ENCODE peak calls at places on chromosomes 4 and X, in seven cellular contexts. S is body of pancreas, P is astrocyte of the spinal cord, B is mucosa of descending colon, D is Caco-2, G is RWPE1, K is fibroblast of lung. N is an unnamed sample.

GRCh38 chrX:19886888-19887531 is 390 bp downstream of the SH3KBP1 start:
- DNase-seq in D (peak), K (peak), P (no peak), B (peak), S (no peak), G (peak), N (peak)

GRCh38 chr4:119299221-119300071 is 22.5 kb downstream of the FABP2 start:
- DNase-seq in S (no peak), B (no peak), K (peak), P (peak), G (no peak), D (peak), N (peak)

GRCh38 chr4:161894493-161895167 is 269.2 kb downstream of the FSTL5 start:
- DNase-seq in G (peak), S (no peak), D (no peak), P (no peak), K (no peak), B (peak), N (no peak)

GRCh38 chr4:184826315-184827266 is 823 bp upstream of the ACSL1 start:
- DNase-seq in B (peak), P (no peak), K (peak), S (peak), D (no peak), G (no peak), N (peak)

GRCh38 chr4:6332042-6332668 is 62.5 kb downstream of the WFS1 start:
- DNase-seq in S (no peak), G (peak), B (no peak), K (no peak), P (no peak), D (peak), N (no peak)

GRCh38 chr4:155604718-155605601 is 61.7 kb upstream of the GUCY1A1 start:
- DNase-seq in K (peak), S (peak), D (no peak), B (no peak), G (peak), P (peak), N (no peak)

GRCh38 chrX:40012039-40012799 is 85.5 kb downstream of the BCOR start:
- DNase-seq in G (peak), S (peak), B (peak), D (peak), K (peak), P (peak), N (peak)

GRCh38 chr4:114208747-114209146 is 229.3 kb upstream of the ARSJ start:
- DNase-seq in G (no peak), B (no peak), D (no peak), P (peak), K (peak), S (no peak), N (no peak)

GRCh38 chrX:71954458-71954857 is 43.8 kb downstream of the NHSL2 start:
- DNase-seq in B (no peak), P (no peak), G (no peak), S (no peak), K (no peak), D (no peak), N (no peak)

GRCh38 chr4:18917689-18918088 is 896.1 kb upstream of the LCORL start:
- DNase-seq in B (no peak), D (no peak), G (no peak), P (peak), S (no peak), K (peak), N (no peak)
- TF ChIP-seq CTCF in B (no peak), D (no peak), G (no peak), P (no peak), S (no peak), K (no peak), N (no peak)

GRCh38 chr4:45437381-45437780 is 686.5 kb downstream of the GABRG1 start:
- DNase-seq in B (no peak), P (no peak), S (no peak), K (no peak), D (no peak), G (no peak), N (no peak)
- TF ChIP-seq CTCF in B (no peak), P (no peak), S (no peak), K (no peak), D (no peak), G (no peak), N (no peak)

DNA sequence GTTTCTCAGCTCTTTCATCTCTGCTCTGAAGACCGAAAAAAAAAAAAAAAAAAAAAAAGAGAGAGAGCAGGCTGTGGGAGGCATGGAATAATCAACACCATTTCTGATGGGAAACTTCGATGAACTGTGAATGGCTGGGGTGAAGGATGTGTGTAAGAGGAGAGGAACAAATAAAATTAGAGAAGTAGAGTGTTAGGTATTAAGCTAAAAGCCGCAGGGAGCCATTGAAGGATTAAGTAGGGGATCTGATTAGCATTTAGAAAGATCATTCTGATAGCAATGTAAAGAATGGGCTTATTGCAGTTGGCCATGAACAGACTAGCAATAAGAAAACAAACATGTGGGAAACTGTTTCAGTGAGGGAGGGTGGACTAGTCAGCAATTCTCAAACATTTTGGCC is 33.6 kb upstream of the JADE1 start:
- DNase-seq in P (no peak), D (no peak), S (no peak), G (no peak), K (no peak), B (no peak), N (no peak)
- TF ChIP-seq CTCF in P (no peak), D (no peak), S (no peak), G (no peak), K (no peak), B (no peak), N (no peak)

DNA sequence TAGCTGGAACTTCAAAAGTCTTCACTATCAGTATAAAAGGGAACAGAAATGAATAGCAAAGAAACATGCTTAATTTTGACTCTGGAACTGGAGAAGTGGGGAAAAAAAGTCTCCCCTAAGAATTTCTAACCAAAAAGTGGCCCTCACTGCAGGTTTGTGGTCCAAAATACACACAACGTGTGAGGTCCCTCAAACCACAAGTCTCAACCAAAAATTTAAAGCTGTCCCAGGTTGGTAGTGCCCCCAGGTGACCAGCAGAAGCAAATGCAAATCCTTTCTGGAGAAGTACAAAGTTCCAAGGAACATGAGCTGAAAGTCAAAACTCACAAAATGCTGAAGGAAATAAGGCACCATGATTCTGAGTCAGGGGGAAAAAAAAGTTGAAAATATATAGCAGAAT is 23.6 kb upstream of the VAMP7 start:
- DNase-seq in P (no peak), B (no peak), D (peak), K (no peak), S (no peak), G (no peak), N (no peak)
- TF ChIP-seq CTCF in P (peak), B (no peak), D (no peak), K (peak), S (peak), G (peak), N (no peak)

N was measured in colonic mucosa.